ENCODE peak calls at places on chromosome 1, in seven cellular contexts. One of them, this sample, is unnamed.

GRCh38 chr1:81254560-81254959 is 546.2 kb upstream of the ADGRL2 start:
- DNase-seq in T follicular helper cell: no peak
- DNase-seq in uterus: no peak
- DNase-seq in NCI-H226: no peak
- DNase-seq in ELR: peak; percentile 19
- DNase-seq in DMS79: no peak
- DNase-seq in NCI-H1105: no peak
- DNase-seq in this sample: no peak

GRCh38 chr1:185404864-185405568 is 88.0 kb upstream of the IVNS1ABP start:
- DNase-seq in T follicular helper cell: no peak
- DNase-seq in uterus: no peak
- DNase-seq in NCI-H226: no peak
- DNase-seq in ELR: no peak
- DNase-seq in DMS79: no peak
- DNase-seq in NCI-H1105: no peak
- DNase-seq in this sample: no peak

GRCh38 chr1:235077571-235078479 is 50.8 kb downstream of the TOMM20 start:
- DNase-seq in T follicular helper cell: no peak
- DNase-seq in uterus: no peak
- DNase-seq in NCI-H226: no peak
- DNase-seq in ELR: no peak
- DNase-seq in DMS79: no peak
- DNase-seq in NCI-H1105: no peak
- DNase-seq in this sample: no peak

GRCh38 chr1:19710825-19711611 is 46.3 kb downstream of the HTR6 start:
- DNase-seq in T follicular helper cell: no peak
- DNase-seq in uterus: no peak
- DNase-seq in NCI-H226: no peak
- DNase-seq in ELR: no peak
- DNase-seq in DMS79: no peak
- DNase-seq in NCI-H1105: no peak
- DNase-seq in this sample: no peak

GRCh38 chr1:206419783-206420182 is 50.5 kb upstream of the IKBKE start:
- DNase-seq in T follicular helper cell: no peak
- DNase-seq in uterus: no peak
- DNase-seq in NCI-H226: peak; percentile 74
- DNase-seq in ELR: peak; percentile 45
- DNase-seq in DMS79: no peak
- DNase-seq in NCI-H1105: no peak
- DNase-seq in this sample: no peak

GRCh38 chr1:224641030-224641429 is 24.9 kb downstream of the CNIH3 start:
- DNase-seq in T follicular helper cell: no peak
- DNase-seq in uterus: no peak
- DNase-seq in NCI-H226: no peak
- DNase-seq in ELR: no peak
- DNase-seq in DMS79: no peak
- DNase-seq in NCI-H1105: peak; percentile 17
- DNase-seq in this sample: no peak

GRCh38 chr1:36304970-36305914 is 926 bp upstream of the SH3D21 start:
- DNase-seq in T follicular helper cell: no peak
- DNase-seq in uterus: no peak
- DNase-seq in NCI-H226: no peak
- DNase-seq in ELR: no peak
- DNase-seq in DMS79: no peak
- DNase-seq in NCI-H1105: no peak
- DNase-seq in this sample: no peak

GRCh38 chr1:1080951-1081310 is 6.8 kb upstream of the RNF223 start:
- DNase-seq in T follicular helper cell: no peak
- DNase-seq in uterus: no peak
- DNase-seq in NCI-H226: no peak
- DNase-seq in ELR: no peak
- DNase-seq in DMS79: no peak
- DNase-seq in NCI-H1105: no peak
- DNase-seq in this sample: no peak

GRCh38 chr1:53878492-53879105 is 11.0 kb downstream of the YIPF1 start:
- DNase-seq in T follicular helper cell: no peak
- DNase-seq in uterus: no peak
- DNase-seq in NCI-H226: no peak
- DNase-seq in ELR: peak; percentile 74
- DNase-seq in DMS79: no peak
- DNase-seq in NCI-H1105: peak; percentile 60
- DNase-seq in this sample: peak; percentile 40

GRCh38 chr1:190649553-190649952 is 171.9 kb upstream of the BRINP3 start:
- DNase-seq in T follicular helper cell: no peak
- DNase-seq in uterus: no peak
- DNase-seq in NCI-H226: no peak
- DNase-seq in ELR: no peak
- DNase-seq in DMS79: no peak
- DNase-seq in NCI-H1105: no peak
- DNase-seq in this sample: no peak

GRCh38 chr1:92882817-92883216 is 51.0 kb downstream of the RPL5 start:
- DNase-seq in T follicular helper cell: peak; percentile 27
- DNase-seq in uterus: no peak
- DNase-seq in NCI-H226: no peak
- DNase-seq in ELR: peak; percentile 26
- DNase-seq in DMS79: no peak
- DNase-seq in NCI-H1105: no peak
- DNase-seq in this sample: no peak

GRCh38 chr1:9753121-9753531 is 70.6 kb downstream of the CLSTN1 start:
- DNase-seq in T follicular helper cell: no peak
- DNase-seq in uterus: peak; percentile 52
- DNase-seq in NCI-H226: peak; percentile 62
- DNase-seq in ELR: peak; percentile 75
- DNase-seq in DMS79: peak; percentile 14
- DNase-seq in NCI-H1105: peak; percentile 5
- DNase-seq in this sample: no peak

GRCh38 chr1:6041432-6042062 is 4.1 kb upstream of the KCNAB2 start:
- DNase-seq in T follicular helper cell: no peak
- DNase-seq in uterus: no peak
- DNase-seq in NCI-H226: no peak
- DNase-seq in ELR: peak; percentile 38
- DNase-seq in DMS79: no peak
- DNase-seq in NCI-H1105: no peak
- DNase-seq in this sample: no peak

GRCh38 chr1:63794927-63795326 is 21.1 kb downstream of the ROR1 start:
- DNase-seq in T follicular helper cell: no peak
- DNase-seq in uterus: no peak
- DNase-seq in NCI-H226: peak; percentile 68
- DNase-seq in ELR: peak; percentile 9
- DNase-seq in DMS79: peak; percentile 83
- DNase-seq in NCI-H1105: no peak
- DNase-seq in this sample: no peak

GRCh38 chr1:15573477-15573876 is 11.4 kb downstream of the AGMAT start:
- DNase-seq in T follicular helper cell: no peak
- DNase-seq in uterus: no peak
- DNase-seq in NCI-H226: no peak
- DNase-seq in ELR: no peak
- DNase-seq in DMS79: no peak
- DNase-seq in NCI-H1105: no peak
- DNase-seq in this sample: no peak

GRCh38 chr1:40753142-40753882 is 30.3 kb upstream of the KCNQ4 start:
- DNase-seq in T follicular helper cell: no peak
- DNase-seq in uterus: no peak
- DNase-seq in NCI-H226: no peak
- DNase-seq in ELR: no peak
- DNase-seq in DMS79: no peak
- DNase-seq in NCI-H1105: no peak
- DNase-seq in this sample: no peak

This sample was measured in NCI-H748 treated with DMSO at 0.1 percent for 48 hours.